ENCODE peak calls at places on chromosomes 7 and 10, in nine cellular contexts. One of them, this sample, is unnamed.

GRCh38 chr7:51046103-51046466 is 263.4 kb upstream of the GRB10 start:
- DNase-seq in ovary: no peak
- DNase-seq in cardiac fibroblast: no peak
- DNase-seq in activated gamma-delta T cell treated with anti-CD3 and anti-CD28 coated beads, Interleukin-2, amount 50 U/mL, for 16 hours: no peak
- DNase-seq in pons: no peak
- DNase-seq in ELF-1: no peak
- DNase-seq in naive thymus-derived CD8-positive, alpha-beta T cell: no peak
- DNase-seq in RCC 7860: no peak
- DNase-seq in globus pallidus: no peak
- DNase-seq in this sample: no peak

GRCh38 chr7:50731703-50732582 is 50.8 kb downstream of the GRB10 start:
- DNase-seq in RCC 7860: no peak
- DNase-seq in cardiac fibroblast: no peak
- DNase-seq in pons: no peak
- DNase-seq in globus pallidus: no peak
- DNase-seq in activated gamma-delta T cell treated with anti-CD3 and anti-CD28 coated beads, Interleukin-2, amount 50 U/mL, for 16 hours: no peak
- DNase-seq in naive thymus-derived CD8-positive, alpha-beta T cell: no peak
- DNase-seq in ovary: no peak
- DNase-seq in ELF-1: no peak
- DNase-seq in this sample: no peak

GRCh38 chr7:87316846-87317545 is 28.5 kb upstream of the CROT start:
- DNase-seq in ELF-1: peak
- DNase-seq in RCC 7860: no peak
- DNase-seq in cardiac fibroblast: peak
- DNase-seq in pons: no peak
- DNase-seq in activated gamma-delta T cell treated with anti-CD3 and anti-CD28 coated beads, Interleukin-2, amount 50 U/mL, for 16 hours: no peak
- DNase-seq in globus pallidus: no peak
- DNase-seq in naive thymus-derived CD8-positive, alpha-beta T cell: no peak
- DNase-seq in ovary: no peak
- DNase-seq in this sample: no peak

GRCh38 chr7:21948364-21948763 is 2.7 kb upstream of the CDCA7L start:
- DNase-seq in naive thymus-derived CD8-positive, alpha-beta T cell: no peak
- DNase-seq in RCC 7860: no peak
- DNase-seq in ovary: no peak
- DNase-seq in cardiac fibroblast: no peak
- DNase-seq in activated gamma-delta T cell treated with anti-CD3 and anti-CD28 coated beads, Interleukin-2, amount 50 U/mL, for 16 hours: no peak
- DNase-seq in ELF-1: no peak
- DNase-seq in pons: no peak
- DNase-seq in globus pallidus: no peak
- DNase-seq in this sample: no peak

GRCh38 chr7:16889851-16890443 is 8.2 kb upstream of the AGR3 start:
- DNase-seq in naive thymus-derived CD8-positive, alpha-beta T cell: no peak
- DNase-seq in ovary: no peak
- DNase-seq in activated gamma-delta T cell treated with anti-CD3 and anti-CD28 coated beads, Interleukin-2, amount 50 U/mL, for 16 hours: no peak
- DNase-seq in pons: no peak
- DNase-seq in RCC 7860: no peak
- DNase-seq in ELF-1: no peak
- DNase-seq in cardiac fibroblast: no peak
- DNase-seq in globus pallidus: no peak
- DNase-seq in this sample: no peak

GRCh38 chr10:11742779-11743298 is 657 bp downstream of the ECHDC3 start:
- DNase-seq in cardiac fibroblast: no peak
- DNase-seq in RCC 7860: no peak
- DNase-seq in activated gamma-delta T cell treated with anti-CD3 and anti-CD28 coated beads, Interleukin-2, amount 50 U/mL, for 16 hours: no peak
- DNase-seq in pons: no peak
- DNase-seq in naive thymus-derived CD8-positive, alpha-beta T cell: no peak
- DNase-seq in ovary: no peak
- DNase-seq in globus pallidus: no peak
- DNase-seq in ELF-1: peak
- DNase-seq in this sample: no peak

GRCh38 chr7:150313870-150314269 is 9.3 kb upstream of the LRRC61 start:
- DNase-seq in naive thymus-derived CD8-positive, alpha-beta T cell: no peak
- DNase-seq in cardiac fibroblast: no peak
- DNase-seq in globus pallidus: no peak
- DNase-seq in ELF-1: no peak
- DNase-seq in RCC 7860: no peak
- DNase-seq in pons: no peak
- DNase-seq in ovary: no peak
- DNase-seq in activated gamma-delta T cell treated with anti-CD3 and anti-CD28 coated beads, Interleukin-2, amount 50 U/mL, for 16 hours: no peak
- DNase-seq in this sample: no peak

GRCh38 chr7:74579800-74580685 is 77.5 kb upstream of the GTF2I start:
- DNase-seq in globus pallidus: no peak
- DNase-seq in pons: no peak
- DNase-seq in ELF-1: peak
- DNase-seq in naive thymus-derived CD8-positive, alpha-beta T cell: no peak
- DNase-seq in cardiac fibroblast: peak
- DNase-seq in RCC 7860: peak
- DNase-seq in activated gamma-delta T cell treated with anti-CD3 and anti-CD28 coated beads, Interleukin-2, amount 50 U/mL, for 16 hours: no peak
- DNase-seq in ovary: peak
- DNase-seq in this sample: no peak

GRCh38 chr10:81733547-81733946 is 141.4 kb upstream of the NRG3 start:
- DNase-seq in activated gamma-delta T cell treated with anti-CD3 and anti-CD28 coated beads, Interleukin-2, amount 50 U/mL, for 16 hours: no peak
- DNase-seq in RCC 7860: peak
- DNase-seq in cardiac fibroblast: no peak
- DNase-seq in ovary: no peak
- DNase-seq in naive thymus-derived CD8-positive, alpha-beta T cell: no peak
- DNase-seq in globus pallidus: no peak
- DNase-seq in ELF-1: no peak
- DNase-seq in pons: no peak
- DNase-seq in this sample: no peak

GRCh38 chr7:158646766-158647474 is 57.7 kb downstream of the NCAPG2 start:
- DNase-seq in ELF-1: peak
- DNase-seq in cardiac fibroblast: peak
- DNase-seq in naive thymus-derived CD8-positive, alpha-beta T cell: no peak
- DNase-seq in globus pallidus: no peak
- DNase-seq in ovary: no peak
- DNase-seq in activated gamma-delta T cell treated with anti-CD3 and anti-CD28 coated beads, Interleukin-2, amount 50 U/mL, for 16 hours: no peak
- DNase-seq in RCC 7860: no peak
- DNase-seq in pons: no peak
- DNase-seq in this sample: no peak

This sample was measured in CD8-positive, alpha-beta memory T cell.